ENCODE peak calls at places on chromosomes 6 and 20, in nine cellular contexts. One of them, this sample, is unnamed.

GRCh38 chr6:110532401-110532800 is 56.0 kb upstream of the SLC22A16 start:
- DNase-seq in GM20000: no peak
- DNase-seq in mesothelial cell of epicardium: no peak
- DNase-seq in keratinocyte: no peak
- DNase-seq in AG04450: no peak
- DNase-seq in body of pancreas: no peak
- DNase-seq in nephron progenitor cell: no peak
- DNase-seq in mucosa of descending colon: no peak
- DNase-seq in cardiac muscle cell: no peak
- DNase-seq in this sample: no peak

GRCh38 chr6:56840467-56841371 is 114.2 kb upstream of the BEND6 start:
- DNase-seq in keratinocyte: no peak
- DNase-seq in body of pancreas: no peak
- DNase-seq in cardiac muscle cell: no peak
- DNase-seq in nephron progenitor cell: no peak
- DNase-seq in GM20000: no peak
- DNase-seq in mesothelial cell of epicardium: no peak
- DNase-seq in AG04450: no peak
- DNase-seq in mucosa of descending colon: no peak
- DNase-seq in this sample: no peak

GRCh38 chr6:3612341-3613041 is 139.0 kb downstream of the PXDC1 start:
- DNase-seq in mucosa of descending colon: no peak
- DNase-seq in AG04450: peak
- DNase-seq in cardiac muscle cell: no peak
- DNase-seq in GM20000: no peak
- DNase-seq in nephron progenitor cell: no peak
- DNase-seq in body of pancreas: no peak
- DNase-seq in keratinocyte: peak
- DNase-seq in mesothelial cell of epicardium: no peak
- DNase-seq in this sample: no peak

GRCh38 chr6:3592371-3592941 is 135.6 kb upstream of the SLC22A23 start:
- DNase-seq in mucosa of descending colon: no peak
- DNase-seq in body of pancreas: no peak
- DNase-seq in cardiac muscle cell: no peak
- DNase-seq in keratinocyte: peak
- DNase-seq in GM20000: no peak
- DNase-seq in mesothelial cell of epicardium: no peak
- DNase-seq in AG04450: peak
- DNase-seq in nephron progenitor cell: no peak
- DNase-seq in this sample: peak

GRCh38 chr20:35146299-35146921 is 726 bp downstream of the EDEM2 start:
- DNase-seq in nephron progenitor cell: peak
- DNase-seq in AG04450: no peak
- DNase-seq in cardiac muscle cell: peak
- DNase-seq in keratinocyte: no peak
- DNase-seq in mesothelial cell of epicardium: no peak
- DNase-seq in body of pancreas: peak
- DNase-seq in mucosa of descending colon: peak
- DNase-seq in GM20000: no peak
- DNase-seq in this sample: peak

GRCh38 chr6:15755555-15755954 is 92.7 kb upstream of the DTNBP1 start:
- DNase-seq in GM20000: no peak
- DNase-seq in cardiac muscle cell: no peak
- DNase-seq in mucosa of descending colon: no peak
- DNase-seq in mesothelial cell of epicardium: no peak
- DNase-seq in keratinocyte: no peak
- DNase-seq in AG04450: no peak
- DNase-seq in nephron progenitor cell: no peak
- DNase-seq in body of pancreas: no peak
- DNase-seq in this sample: no peak

GRCh38 chr6:28336284-28337024 is 506 bp upstream of the ZSCAN31 start:
- DNase-seq in keratinocyte: no peak
- DNase-seq in mucosa of descending colon: peak
- DNase-seq in cardiac muscle cell: peak
- DNase-seq in AG04450: no peak
- DNase-seq in body of pancreas: peak
- DNase-seq in GM20000: peak
- DNase-seq in nephron progenitor cell: peak
- DNase-seq in mesothelial cell of epicardium: no peak
- DNase-seq in this sample: peak

GRCh38 chr6:129317931-129318820 is 391.8 kb downstream of the ARHGAP18 start:
- DNase-seq in cardiac muscle cell: no peak
- DNase-seq in keratinocyte: no peak
- DNase-seq in mesothelial cell of epicardium: no peak
- DNase-seq in nephron progenitor cell: no peak
- DNase-seq in AG04450: no peak
- DNase-seq in body of pancreas: no peak
- DNase-seq in GM20000: no peak
- DNase-seq in mucosa of descending colon: no peak
- DNase-seq in this sample: no peak

GRCh38 chr6:45807610-45808009 is 208.1 kb downstream of the CLIC5 start:
- DNase-seq in nephron progenitor cell: no peak
- DNase-seq in keratinocyte: no peak
- DNase-seq in GM20000: no peak
- DNase-seq in AG04450: no peak
- DNase-seq in mesothelial cell of epicardium: no peak
- DNase-seq in cardiac muscle cell: peak
- DNase-seq in body of pancreas: no peak
- DNase-seq in mucosa of descending colon: no peak
- DNase-seq in this sample: no peak

GRCh38 chr6:141956046-141956761 is 176.5 kb upstream of the GJE1 start:
- DNase-seq in mesothelial cell of epicardium: no peak
- DNase-seq in mucosa of descending colon: no peak
- DNase-seq in cardiac muscle cell: no peak
- DNase-seq in keratinocyte: no peak
- DNase-seq in nephron progenitor cell: no peak
- DNase-seq in GM20000: no peak
- DNase-seq in AG04450: no peak
- DNase-seq in body of pancreas: peak
- DNase-seq in this sample: no peak

GRCh38 chr6:9690388-9690787 is 724.5 kb downstream of the TFAP2A start:
- DNase-seq in body of pancreas: no peak
- DNase-seq in AG04450: no peak
- DNase-seq in mucosa of descending colon: no peak
- DNase-seq in keratinocyte: no peak
- DNase-seq in cardiac muscle cell: no peak
- DNase-seq in mesothelial cell of epicardium: no peak
- DNase-seq in nephron progenitor cell: no peak
- DNase-seq in GM20000: no peak
- DNase-seq in this sample: no peak

GRCh38 chr6:125444234-125444949 is 142.6 kb upstream of the HDDC2 start:
- DNase-seq in cardiac muscle cell: no peak
- DNase-seq in nephron progenitor cell: peak
- DNase-seq in AG04450: no peak
- DNase-seq in keratinocyte: no peak
- DNase-seq in mesothelial cell of epicardium: no peak
- DNase-seq in mucosa of descending colon: peak
- DNase-seq in body of pancreas: peak
- DNase-seq in GM20000: no peak
- DNase-seq in this sample: no peak

GRCh38 chr6:101776919-101777350 is 383.4 kb downstream of the GRIK2 start:
- DNase-seq in GM20000: no peak
- DNase-seq in AG04450: no peak
- DNase-seq in nephron progenitor cell: no peak
- DNase-seq in mesothelial cell of epicardium: no peak
- DNase-seq in keratinocyte: no peak
- DNase-seq in body of pancreas: no peak
- DNase-seq in mucosa of descending colon: no peak
- DNase-seq in cardiac muscle cell: no peak
- DNase-seq in this sample: no peak

GRCh38 chr6:144460224-144461095 is 175.3 kb downstream of the UTRN start:
- DNase-seq in keratinocyte: no peak
- DNase-seq in mesothelial cell of epicardium: no peak
- DNase-seq in nephron progenitor cell: no peak
- DNase-seq in cardiac muscle cell: no peak
- DNase-seq in AG04450: no peak
- DNase-seq in body of pancreas: no peak
- DNase-seq in GM20000: peak
- DNase-seq in mucosa of descending colon: no peak
- DNase-seq in this sample: no peak
- TF ChIP-seq CTCF in keratinocyte: no peak
- TF ChIP-seq CTCF in mesothelial cell of epicardium: no peak
- TF ChIP-seq CTCF in nephron progenitor cell: no peak
- TF ChIP-seq CTCF in cardiac muscle cell: no peak
- TF ChIP-seq CTCF in AG04450: no peak
- TF ChIP-seq CTCF in body of pancreas: no peak
- TF ChIP-seq CTCF in GM20000: no peak
- TF ChIP-seq CTCF in mucosa of descending colon: no peak
- TF ChIP-seq CTCF in this sample: no peak

GRCh38 chr6:130743175-130743574 is 84.0 kb upstream of the SMLR1 start:
- DNase-seq in mesothelial cell of epicardium: no peak
- DNase-seq in AG04450: no peak
- DNase-seq in mucosa of descending colon: no peak
- DNase-seq in cardiac muscle cell: no peak
- DNase-seq in GM20000: no peak
- DNase-seq in nephron progenitor cell: no peak
- DNase-seq in keratinocyte: no peak
- DNase-seq in body of pancreas: no peak
- DNase-seq in this sample: no peak
- TF ChIP-seq CTCF in mesothelial cell of epicardium: no peak
- TF ChIP-seq CTCF in AG04450: peak
- TF ChIP-seq CTCF in mucosa of descending colon: no peak
- TF ChIP-seq CTCF in cardiac muscle cell: no peak
- TF ChIP-seq CTCF in GM20000: no peak
- TF ChIP-seq CTCF in nephron progenitor cell: no peak
- TF ChIP-seq CTCF in keratinocyte: no peak
- TF ChIP-seq CTCF in body of pancreas: no peak
- TF ChIP-seq CTCF in this sample: no peak

GRCh38 chr6:146896062-146896813 is 297.5 kb downstream of the ADGB start:
- DNase-seq in cardiac muscle cell: no peak
- DNase-seq in nephron progenitor cell: no peak
- DNase-seq in keratinocyte: no peak
- DNase-seq in mesothelial cell of epicardium: no peak
- DNase-seq in AG04450: no peak
- DNase-seq in GM20000: no peak
- DNase-seq in body of pancreas: no peak
- DNase-seq in mucosa of descending colon: no peak
- DNase-seq in this sample: no peak
- TF ChIP-seq CTCF in cardiac muscle cell: no peak
- TF ChIP-seq CTCF in nephron progenitor cell: no peak
- TF ChIP-seq CTCF in keratinocyte: no peak
- TF ChIP-seq CTCF in mesothelial cell of epicardium: no peak
- TF ChIP-seq CTCF in AG04450: no peak
- TF ChIP-seq CTCF in GM20000: no peak
- TF ChIP-seq CTCF in body of pancreas: no peak
- TF ChIP-seq CTCF in mucosa of descending colon: no peak
- TF ChIP-seq CTCF in this sample: no peak

GRCh38 chr20:24783631-24784492 is 165.2 kb upstream of the CST7 start:
- DNase-seq in mucosa of descending colon: no peak
- DNase-seq in AG04450: no peak
- DNase-seq in cardiac muscle cell: no peak
- DNase-seq in body of pancreas: no peak
- DNase-seq in nephron progenitor cell: no peak
- DNase-seq in keratinocyte: no peak
- DNase-seq in mesothelial cell of epicardium: no peak
- DNase-seq in GM20000: peak
- DNase-seq in this sample: peak

GRCh38 chr20:24784607-24785006 is 164.5 kb upstream of the CST7 start:
- DNase-seq in mesothelial cell of epicardium: no peak
- DNase-seq in body of pancreas: no peak
- DNase-seq in mucosa of descending colon: no peak
- DNase-seq in cardiac muscle cell: no peak
- DNase-seq in nephron progenitor cell: no peak
- DNase-seq in AG04450: no peak
- DNase-seq in keratinocyte: no peak
- DNase-seq in GM20000: no peak
- DNase-seq in this sample: no peak

GRCh38 chr20:24782221-24782620 is 166.8 kb upstream of the CST7 start:
- DNase-seq in body of pancreas: no peak
- DNase-seq in keratinocyte: no peak
- DNase-seq in GM20000: no peak
- DNase-seq in cardiac muscle cell: no peak
- DNase-seq in mesothelial cell of epicardium: no peak
- DNase-seq in mucosa of descending colon: no peak
- DNase-seq in nephron progenitor cell: no peak
- DNase-seq in AG04450: no peak
- DNase-seq in this sample: no peak

GRCh38 chr20:24781061-24781980 is 167.7 kb upstream of the CST7 start:
- DNase-seq in mucosa of descending colon: no peak
- DNase-seq in body of pancreas: no peak
- DNase-seq in cardiac muscle cell: peak
- DNase-seq in GM20000: no peak
- DNase-seq in keratinocyte: no peak
- DNase-seq in mesothelial cell of epicardium: no peak
- DNase-seq in AG04450: no peak
- DNase-seq in nephron progenitor cell: peak
- DNase-seq in this sample: peak

DNA sequence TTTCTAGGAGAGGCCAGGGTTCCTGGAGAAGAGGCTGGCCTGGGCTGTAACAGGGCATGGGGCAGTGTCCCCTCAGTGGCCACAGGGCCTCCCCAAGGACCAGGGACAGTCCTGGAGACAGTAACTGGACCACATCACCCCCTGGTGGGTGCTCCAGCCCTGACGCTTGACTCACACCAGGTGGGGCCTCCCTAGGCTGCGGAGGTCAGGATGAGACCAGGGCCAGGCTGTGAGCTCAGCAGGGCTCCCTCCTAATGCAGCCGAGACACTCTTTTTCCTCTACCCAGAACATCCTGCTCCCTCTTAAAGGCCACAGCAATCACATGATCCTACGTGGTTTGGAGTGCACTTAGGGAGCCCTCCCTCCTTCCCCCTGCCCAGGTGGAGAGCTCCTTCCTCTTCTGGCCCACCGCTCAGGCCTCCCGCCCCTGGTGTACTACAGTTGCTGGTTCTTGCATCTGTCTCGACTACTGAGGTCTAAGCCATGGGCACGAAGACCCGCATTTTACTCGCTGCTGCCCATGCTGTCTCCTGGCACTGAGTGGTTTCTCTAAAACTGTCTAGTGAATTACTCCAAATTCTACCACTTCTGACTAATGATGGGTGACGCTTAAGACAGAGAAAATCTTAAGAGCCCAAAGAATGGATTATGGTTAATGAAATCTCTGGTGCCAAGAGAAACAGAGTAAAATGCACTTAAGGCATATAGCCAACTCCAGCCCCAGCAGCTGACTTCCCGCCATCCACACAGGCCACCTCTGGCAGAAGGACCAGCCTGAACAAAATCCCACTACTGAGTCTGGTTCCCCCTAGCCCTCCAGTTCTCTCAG is 166.1 kb upstream of the CST7 start:
- DNase-seq in mesothelial cell of epicardium: no peak
- DNase-seq in nephron progenitor cell: peak
- DNase-seq in mucosa of descending colon: no peak
- DNase-seq in cardiac muscle cell: no peak
- DNase-seq in AG04450: no peak
- DNase-seq in keratinocyte: no peak
- DNase-seq in body of pancreas: no peak
- DNase-seq in GM20000: no peak
- DNase-seq in this sample: no peak
- TF ChIP-seq CTCF in mesothelial cell of epicardium: no peak
- TF ChIP-seq CTCF in nephron progenitor cell: no peak
- TF ChIP-seq CTCF in mucosa of descending colon: no peak
- TF ChIP-seq CTCF in cardiac muscle cell: no peak
- TF ChIP-seq CTCF in AG04450: no peak
- TF ChIP-seq CTCF in keratinocyte: peak
- TF ChIP-seq CTCF in body of pancreas: no peak
- TF ChIP-seq CTCF in GM20000: no peak
- TF ChIP-seq CTCF in this sample: no peak

This sample was measured in Calu3.